ENCODE peak calls at places on chromosomes 11 and 22, in seven cellular contexts. One of them, this sample, is unnamed. For H3K79me1, the result is how much of the 10 kb centered on the place peaks cover.

GRCh38 chr22:38872831-38873248 is 824 bp upstream of the CBX6 start:
- DNase-seq in H1: peak
- DNase-seq in IMR-90: peak
- DNase-seq in neuronal stem cell: no peak
- DNase-seq in mesenchymal stem cell: peak
- DNase-seq in trophoblast cell: no peak
- DNase-seq in H9: peak
- DNase-seq in this sample: peak

GRCh38 chr22:24536089-24536488 is 18.8 kb downstream of the GUCD1 start:
- DNase-seq in H1: no peak
- DNase-seq in IMR-90: no peak
- DNase-seq in neuronal stem cell: no peak
- DNase-seq in mesenchymal stem cell: no peak
- DNase-seq in trophoblast cell: no peak
- DNase-seq in H9: no peak
- DNase-seq in this sample: no peak

GRCh38 chr11:46917109-46918086 is 952 bp downstream of the LRP4 start:
- DNase-seq in H1: no peak
- DNase-seq in IMR-90: no peak
- DNase-seq in neuronal stem cell: no peak
- DNase-seq in mesenchymal stem cell: peak
- DNase-seq in trophoblast cell: no peak
- DNase-seq in H9: no peak
- DNase-seq in this sample: no peak

GRCh38 chr11:72456651-72457050 is 22.3 kb upstream of the CLPB start:
- DNase-seq in H1: no peak
- DNase-seq in IMR-90: no peak
- DNase-seq in neuronal stem cell: no peak
- DNase-seq in mesenchymal stem cell: no peak
- DNase-seq in trophoblast cell: no peak
- DNase-seq in H9: no peak
- DNase-seq in this sample: no peak

GRCh38 chr22:32341122-32341740 is 16.4 kb upstream of the RFPL3 start:
- DNase-seq in H1: peak
- DNase-seq in IMR-90: no peak
- DNase-seq in neuronal stem cell: peak
- DNase-seq in mesenchymal stem cell: no peak
- DNase-seq in trophoblast cell: no peak
- DNase-seq in H9: no peak
- DNase-seq in this sample: no peak

GRCh38 chr22:23457586-23457985 is 122.5 kb downstream of the IGLL1 start:
- DNase-seq in H1: no peak
- DNase-seq in IMR-90: no peak
- DNase-seq in neuronal stem cell: no peak
- DNase-seq in mesenchymal stem cell: no peak
- DNase-seq in trophoblast cell: peak
- DNase-seq in H9: no peak
- DNase-seq in this sample: no peak

GRCh38 chr11:17985517-17985916 is 27.3 kb downstream of the SERGEF start:
- DNase-seq in H1: no peak
- DNase-seq in IMR-90: peak
- DNase-seq in neuronal stem cell: no peak
- DNase-seq in mesenchymal stem cell: no peak
- DNase-seq in trophoblast cell: no peak
- DNase-seq in H9: no peak
- DNase-seq in this sample: no peak

GRCh38 chr11:32006799-32007388 is 84.0 kb upstream of the RCN1 start:
- DNase-seq in H1: no peak
- DNase-seq in IMR-90: peak
- DNase-seq in neuronal stem cell: peak
- DNase-seq in mesenchymal stem cell: peak
- DNase-seq in trophoblast cell: no peak
- DNase-seq in H9: peak
- DNase-seq in this sample: peak

GRCh38 chr11:46238078-46238966 is 39.1 kb upstream of the CREB3L1 start:
- DNase-seq in H1: peak
- DNase-seq in IMR-90: peak
- DNase-seq in neuronal stem cell: peak
- DNase-seq in mesenchymal stem cell: peak
- DNase-seq in trophoblast cell: peak
- DNase-seq in H9: peak
- DNase-seq in this sample: peak

GRCh38 chr22:46730568-46731245 is 7.3 kb downstream of the CERK start:
- DNase-seq in H1: no peak
- DNase-seq in IMR-90: no peak
- DNase-seq in neuronal stem cell: no peak
- DNase-seq in mesenchymal stem cell: peak
- DNase-seq in trophoblast cell: no peak
- DNase-seq in H9: no peak
- DNase-seq in this sample: no peak

GRCh38 chr11:47946682-47947575 is 33.4 kb upstream of the PTPRJ start:
- DNase-seq in H1: no peak
- DNase-seq in IMR-90: peak
- DNase-seq in neuronal stem cell: no peak
- DNase-seq in mesenchymal stem cell: peak
- DNase-seq in trophoblast cell: peak
- DNase-seq in H9: peak
- DNase-seq in this sample: peak

GRCh38 chr11:118602331-118602730 is 5.1 kb upstream of the PHLDB1 start:
- DNase-seq in H1: no peak
- DNase-seq in IMR-90: no peak
- DNase-seq in neuronal stem cell: no peak
- DNase-seq in mesenchymal stem cell: no peak
- DNase-seq in trophoblast cell: no peak
- DNase-seq in H9: no peak
- DNase-seq in this sample: no peak

DNA sequence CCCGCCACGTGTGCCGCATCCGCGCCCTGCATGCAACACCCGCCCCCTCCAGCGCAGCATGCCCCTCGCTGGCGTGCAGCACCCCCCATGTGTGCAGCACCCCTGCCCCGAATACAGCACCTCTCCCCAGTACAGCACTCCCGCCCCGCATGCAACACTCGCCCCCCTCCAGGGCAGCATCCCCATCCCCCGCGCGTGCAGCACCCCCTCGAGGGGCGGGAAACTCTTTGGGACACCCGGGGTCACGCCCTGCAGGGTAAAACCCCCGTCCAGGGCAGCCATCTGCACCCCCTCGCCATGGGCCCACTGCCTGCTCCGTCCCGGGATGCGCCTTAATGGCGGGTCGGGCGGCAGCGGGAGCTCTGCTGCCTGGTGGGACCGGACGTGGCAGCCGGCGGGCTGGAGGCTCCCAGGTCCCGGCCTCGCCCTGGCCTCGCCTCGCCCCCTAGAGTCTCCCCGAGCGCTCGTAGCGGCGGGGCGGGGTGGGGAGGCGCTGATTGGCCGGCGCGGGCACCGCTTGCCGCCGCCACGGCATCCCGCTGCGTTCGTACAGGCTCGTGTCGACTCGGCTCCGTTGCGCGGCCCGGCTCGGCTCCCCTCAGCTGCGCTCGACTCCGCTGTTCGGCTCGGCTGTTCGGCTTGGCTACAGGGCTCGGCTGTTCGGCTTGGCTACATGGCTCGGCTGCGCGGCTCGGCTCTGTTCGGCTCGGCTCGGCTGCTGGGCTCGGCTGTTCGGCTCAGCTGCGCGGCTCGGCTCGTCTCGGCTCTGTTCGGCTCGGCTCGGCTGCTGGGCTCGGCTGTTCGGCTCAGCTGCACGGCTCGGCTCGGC is 417 bp upstream of the BRSK2 start:
- DNase-seq in H1: peak
- DNase-seq in IMR-90: peak
- DNase-seq in neuronal stem cell: peak
- DNase-seq in mesenchymal stem cell: peak
- DNase-seq in trophoblast cell: peak
- DNase-seq in H9: peak
- DNase-seq in this sample: peak
- H3K79me1 ChIP-seq in H1: under half
- H3K79me1 ChIP-seq in IMR-90: under half
- H3K79me1 ChIP-seq in neuronal stem cell: under half
- H3K79me1 ChIP-seq in mesenchymal stem cell: under half
- H3K79me1 ChIP-seq in trophoblast cell: under half
- H3K79me1 ChIP-seq in H9: under half
- H3K79me1 ChIP-seq in this sample: under half

DNA sequence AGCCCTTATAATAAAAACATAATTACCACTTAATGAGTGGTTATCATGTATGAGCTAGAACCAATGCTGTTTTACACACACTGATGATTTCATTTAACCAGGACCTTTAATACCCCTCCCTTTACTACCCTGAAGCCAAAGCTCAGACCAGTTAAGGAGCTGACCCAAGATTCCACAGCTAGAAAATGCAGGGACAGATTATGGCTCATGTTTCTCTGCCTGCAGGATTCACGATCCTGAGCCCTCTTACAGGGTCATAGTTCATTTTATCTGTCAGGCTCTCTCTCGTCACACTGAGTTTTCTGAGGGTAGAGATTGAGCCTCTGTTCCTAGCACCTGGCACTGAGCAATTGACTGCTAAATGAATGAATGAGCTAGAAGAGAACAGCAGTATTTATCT is 27.4 kb downstream of the TUB start:
- DNase-seq in H1: no peak
- DNase-seq in IMR-90: no peak
- DNase-seq in neuronal stem cell: no peak
- DNase-seq in mesenchymal stem cell: no peak
- DNase-seq in trophoblast cell: no peak
- DNase-seq in H9: no peak
- DNase-seq in this sample: no peak
- H3K23ac ChIP-seq in H1: no peak
- H3K23ac ChIP-seq in IMR-90: no peak
- H3K23ac ChIP-seq in neuronal stem cell: no peak
- H3K23ac ChIP-seq in mesenchymal stem cell: no peak
- H3K23ac ChIP-seq in trophoblast cell: no peak
- H3K23ac ChIP-seq in H9: no peak
- H3K23ac ChIP-seq in this sample: no peak

GRCh38 chr11:94332814-94333213 is 28.4 kb downstream of the IZUMO1R start:
- DNase-seq in H1: no peak
- DNase-seq in IMR-90: no peak
- DNase-seq in neuronal stem cell: no peak
- DNase-seq in mesenchymal stem cell: no peak
- DNase-seq in trophoblast cell: no peak
- DNase-seq in H9: no peak
- DNase-seq in this sample: peak
- H3K79me1 ChIP-seq in H1: under half
- H3K79me1 ChIP-seq in IMR-90: under half
- H3K79me1 ChIP-seq in neuronal stem cell: under half
- H3K79me1 ChIP-seq in mesenchymal stem cell: under half
- H3K79me1 ChIP-seq in trophoblast cell: under half
- H3K79me1 ChIP-seq in H9: under half
- H3K79me1 ChIP-seq in this sample: under half

GRCh38 chr11:60955566-60955965 is 3.6 kb upstream of the SLC15A3 start:
- DNase-seq in H1: no peak
- DNase-seq in IMR-90: no peak
- DNase-seq in neuronal stem cell: no peak
- DNase-seq in mesenchymal stem cell: no peak
- DNase-seq in trophoblast cell: no peak
- DNase-seq in H9: no peak
- DNase-seq in this sample: no peak

GRCh38 chr11:60954421-60954820 is 2.4 kb upstream of the SLC15A3 start:
- DNase-seq in H1: no peak
- DNase-seq in IMR-90: no peak
- DNase-seq in neuronal stem cell: no peak
- DNase-seq in mesenchymal stem cell: no peak
- DNase-seq in trophoblast cell: no peak
- DNase-seq in H9: no peak
- DNase-seq in this sample: no peak

GRCh38 chr11:60951909-60952741 is at the start of gene SLC15A3:
- DNase-seq in H1: peak
- DNase-seq in IMR-90: peak
- DNase-seq in neuronal stem cell: no peak
- DNase-seq in mesenchymal stem cell: peak
- DNase-seq in trophoblast cell: peak
- DNase-seq in H9: peak
- DNase-seq in this sample: peak

GRCh38 chr11:60952742-60953170 is 780 bp upstream of the SLC15A3 start:
- DNase-seq in H1: no peak
- DNase-seq in IMR-90: no peak
- DNase-seq in neuronal stem cell: no peak
- DNase-seq in mesenchymal stem cell: no peak
- DNase-seq in trophoblast cell: no peak
- DNase-seq in H9: no peak
- DNase-seq in this sample: peak

GRCh38 chr11:60953781-60954180 is 1.8 kb upstream of the SLC15A3 start:
- DNase-seq in H1: no peak
- DNase-seq in IMR-90: peak
- DNase-seq in neuronal stem cell: no peak
- DNase-seq in mesenchymal stem cell: peak
- DNase-seq in trophoblast cell: no peak
- DNase-seq in H9: no peak
- DNase-seq in this sample: peak
- H3K23ac ChIP-seq in H1: no peak
- H3K23ac ChIP-seq in IMR-90: no peak
- H3K23ac ChIP-seq in neuronal stem cell: no peak
- H3K23ac ChIP-seq in mesenchymal stem cell: no peak
- H3K23ac ChIP-seq in trophoblast cell: no peak
- H3K23ac ChIP-seq in H9: no peak
- H3K23ac ChIP-seq in this sample: no peak